ENCODE peak calls at places on chromosomes 6 and 20, in five cellular contexts. N, X, W, J and K are unnamed samples.

GRCh38 chr6:62614442-62614841 is 328.4 kb upstream of the KHDRBS2 start:
- DNase-seq in N (peak), X (no peak), W (no peak), J (no peak), K (no peak)

GRCh38 chr6:151098166-151098565 is 141.6 kb upstream of the AKAP12 start:
- DNase-seq in N (no peak), X (no peak), W (no peak), J (no peak), K (no peak)

GRCh38 chr6:116633685-116634084 is 17.4 kb downstream of the RSPH4A start:
- DNase-seq in N (peak), X (no peak), W (no peak), J (no peak), K (no peak)

GRCh38 chr6:122803056-122803695 is 14.1 kb downstream of the SMPDL3A start:
- DNase-seq in N (no peak), X (no peak), W (no peak), J (peak), K (no peak)

GRCh38 chr6:52598123-52598823 is 21.4 kb upstream of the TRAM2 start:
- DNase-seq in N (peak), X (peak), W (peak), J (peak), K (peak)

GRCh38 chr6:111663692-111664564 is 58.2 kb upstream of the TRAF3IP2 start:
- DNase-seq in N (peak), X (no peak), W (peak), J (peak), K (peak)

GRCh38 chr20:41261790-41262717 is 55.5 kb downstream of the ZHX3 start:
- DNase-seq in N (no peak), X (no peak), W (no peak), J (no peak), K (no peak)

GRCh38 chr6:169589293-169589692 is 112.5 kb downstream of the WDR27 start:
- DNase-seq in N (no peak), X (no peak), W (no peak), J (peak), K (no peak)

GRCh38 chr6:5663256-5663655 is 343.5 kb downstream of the NRN1 start:
- DNase-seq in N (no peak), X (no peak), W (no peak), J (peak), K (no peak)

GRCh38 chr6:159842035-159842434 is 42.0 kb downstream of the PNLDC1 start:
- DNase-seq in N (no peak), X (no peak), W (no peak), J (peak), K (no peak)

GRCh38 chr6:10383312-10384063 is 31.4 kb downstream of the TFAP2A start:
- DNase-seq in N (peak), X (peak), W (no peak), J (no peak), K (no peak)

GRCh38 chr6:160426146-160426545 is 78.0 kb downstream of the SLC22A3 start:
- DNase-seq in N (no peak), X (no peak), W (no peak), J (no peak), K (no peak)

GRCh38 chr6:168000198-168001036 is 2.9 kb downstream of the KIF25 start:
- DNase-seq in N (no peak), X (no peak), W (peak), J (no peak), K (no peak)

GRCh38 chr6:116314878-116315277 is 35.1 kb upstream of the TSPYL1 start:
- DNase-seq in N (no peak), X (no peak), W (no peak), J (no peak), K (no peak)

GRCh38 chr20:60250251-60250650 is 292.0 kb downstream of the CDH26 start:
- DNase-seq in N (no peak), X (no peak), W (no peak), J (no peak), K (no peak)

GRCh38 chr6:104887350-104887749 is 27.6 kb upstream of the HACE1 start:
- DNase-seq in N (no peak), X (peak), W (no peak), J (peak), K (peak)

DNA sequence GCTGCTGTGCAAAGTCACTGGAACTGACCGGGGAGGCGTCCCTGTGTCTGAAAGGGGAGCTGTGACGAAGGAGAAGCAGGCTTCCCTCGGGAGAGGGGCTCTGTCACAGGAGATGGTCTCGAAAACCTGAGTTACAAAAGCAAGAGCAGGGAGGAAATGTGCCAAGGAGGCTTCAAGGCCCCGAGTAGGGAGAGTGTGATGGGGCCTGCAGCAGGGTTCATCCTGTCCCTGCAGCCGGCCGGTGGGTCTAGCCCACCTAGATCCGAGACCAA is 16.7 kb downstream of the DYNLT1 start:
- DNase-seq in N (no peak), X (no peak), W (no peak), J (no peak), K (no peak)
- H3K4ac ChIP-seq in N (no peak), X (no peak), W (no peak), J (no peak), K (no peak)

DNA sequence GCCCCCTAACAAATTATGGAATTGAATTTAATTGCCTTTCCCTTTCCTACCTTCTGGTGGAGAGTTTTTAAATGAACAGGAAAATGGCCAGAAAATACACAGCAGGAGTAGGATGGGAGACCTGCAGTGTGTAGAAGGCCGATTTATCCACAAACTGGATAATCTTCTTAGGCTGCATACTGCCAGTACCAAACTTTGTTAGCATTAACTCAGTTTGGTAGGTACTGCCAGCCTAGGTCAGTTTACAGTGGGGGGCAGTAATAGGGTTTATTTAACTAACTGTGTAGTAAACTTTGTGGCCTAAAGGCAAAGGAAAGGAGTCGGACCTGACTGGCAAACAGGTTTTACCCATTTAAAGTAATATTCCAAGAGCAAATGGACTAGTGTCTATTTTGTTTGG is 4.6 kb downstream of the NCOA3 start:
- DNase-seq in N (peak), X (no peak), W (no peak), J (no peak), K (no peak)
- H2BK12ac ChIP-seq in N (no peak), X (no peak), W (no peak), J (no peak), K (no peak)

GRCh38 chr6:157611406-157611805 is 211.6 kb upstream of the SNX9 start:
- DNase-seq in N (no peak), X (no peak), W (no peak), J (no peak), K (no peak)

GRCh38 chr6:157614026-157614484 is 209.0 kb upstream of the SNX9 start:
- DNase-seq in N (no peak), X (no peak), W (no peak), J (peak), K (no peak)

GRCh38 chr6:157610451-157610999 is 212.5 kb upstream of the SNX9 start:
- DNase-seq in N (no peak), X (no peak), W (no peak), J (no peak), K (no peak)

GRCh38 chr6:157615411-157615763 is 207.7 kb upstream of the SNX9 start:
- DNase-seq in N (no peak), X (no peak), W (no peak), J (no peak), K (no peak)

GRCh38 chr6:157613011-157613522 is 210.0 kb upstream of the SNX9 start:
- DNase-seq in N (no peak), X (no peak), W (no peak), J (peak), K (no peak)
- H3K4ac ChIP-seq in N (no peak), X (no peak), W (no peak), J (no peak), K (no peak)

GRCh38 chr6:1378224-1379025 is 11.0 kb upstream of the FOXF2 start:
- DNase-seq in N (no peak), X (no peak), W (no peak), J (no peak), K (peak)
- H2BK12ac ChIP-seq in N (no peak), X (no peak), W (no peak), J (no peak), K (no peak)